ENCODE peak calls at places on chromosomes 11 and 22, in ten cellular contexts. U is BE2C, L is heart left ventricle, E is choroid plexus epithelial cell, M is NB4, P is stomach, K is upper lobe of right lung, Y is cardiac fibroblast, R is OCI-LY7, G is foreskin fibroblast. X is an unnamed sample.

GRCh38 chr11:33492569-33492968 is 208.1 kb downstream of the C11orf91 start:
- DNase-seq in L (no peak), U (no peak), E (no peak), R (no peak), M (no peak), P (no peak), G (no peak), Y (no peak), K (no peak), X (no peak)

GRCh38 chr11:120031156-120031555 is 106.8 kb downstream of the TRIM29 start:
- DNase-seq in Y (no peak), E (no peak), R (no peak), M (no peak), K (no peak), P (no peak), U (no peak), G (no peak), L (no peak), X (no peak)

GRCh38 chr11:129937592-129938238 is 42.3 kb upstream of the NFRKB start:
- DNase-seq in R (peak), M (no peak), G (no peak), E (no peak), L (no peak), Y (no peak), P (no peak), K (no peak), U (no peak), X (peak)

GRCh38 chr11:46367244-46367915 is 14.1 kb upstream of the MDK start:
- DNase-seq in G (peak), U (peak), E (peak), P (peak), Y (peak), M (peak), R (peak), K (peak), L (peak), X (no peak)

GRCh38 chr22:19066531-19067271 is 55.5 kb downstream of the DGCR2 start:
- DNase-seq in U (no peak), G (peak), P (no peak), K (no peak), E (peak), M (no peak), L (no peak), R (no peak), Y (peak), X (peak)

GRCh38 chr11:103652013-103652412 is 384.4 kb upstream of the DDI1 start:
- DNase-seq in P (no peak), U (no peak), K (no peak), G (peak), L (no peak), R (no peak), Y (peak), E (no peak), M (no peak), X (no peak)

GRCh38 chr11:36034572-36035331 is 90.9 kb downstream of the LDLRAD3 start:
- DNase-seq in Y (peak), M (no peak), P (no peak), K (no peak), R (no peak), G (peak), E (peak), L (no peak), U (no peak), X (peak)

GRCh38 chr22:37503850-37504249 is 15.4 kb downstream of the CARD10 start:
- DNase-seq in M (peak), U (no peak), Y (no peak), K (peak), G (peak), L (peak), P (peak), E (no peak), R (no peak), X (no peak)

GRCh38 chr11:70064011-70064725 is 13.9 kb upstream of the ANO1 start:
- DNase-seq in M (no peak), U (no peak), E (no peak), P (no peak), Y (no peak), L (no peak), G (no peak), K (no peak), R (no peak), X (no peak)

GRCh38 chr11:111977141-111978027 is 40.2 kb downstream of the DIXDC1 start:
- DNase-seq in U (peak), L (peak), G (peak), Y (peak), P (peak), M (no peak), K (peak), R (no peak), E (peak), X (no peak)

GRCh38 chr11:15930442-15931025 is 425.8 kb downstream of the SOX6 start:
- DNase-seq in E (no peak), U (no peak), K (no peak), G (no peak), M (no peak), P (no peak), R (no peak), L (no peak), Y (no peak), X (no peak)

GRCh38 chr22:19179472-19180048 is 1.0 kb upstream of the SLC25A1 start:
- DNase-seq in L (peak), M (peak), Y (peak), P (peak), K (peak), R (peak), U (peak), G (peak), E (peak), X (peak)

GRCh38 chr11:72421351-72421750 is 13.0 kb downstream of the CLPB start:
- DNase-seq in G (no peak), R (no peak), E (no peak), U (no peak), M (no peak), P (no peak), L (no peak), Y (no peak), K (no peak), X (no peak)

GRCh38 chr22:39574779-39575551 is 4.4 kb downstream of the CACNA1I start:
- DNase-seq in G (peak), Y (peak), L (no peak), R (no peak), P (no peak), E (peak), K (no peak), M (peak), U (peak), X (peak)

GRCh38 chr11:43548921-43549320 is 131.6 kb upstream of the HSD17B12 start:
- DNase-seq in U (no peak), R (no peak), P (no peak), M (no peak), G (no peak), L (no peak), K (no peak), E (no peak), Y (no peak), X (no peak)

GRCh38 chr22:40444483-40444787 is 74.0 kb downstream of the SGSM3 start:
- DNase-seq in L (no peak), M (no peak), P (no peak), U (no peak), R (no peak), E (no peak), Y (no peak), G (no peak), K (no peak), X (no peak)

GRCh38 chr22:37633082-37633692 is 6.3 kb upstream of the SH3BP1 start:
- DNase-seq in E (no peak), L (no peak), K (no peak), U (no peak), R (no peak), G (no peak), Y (no peak), P (no peak), M (peak), X (no peak)

GRCh38 chr11:93522448-93522847 is 20.7 kb downstream of the SMCO4 start:
- DNase-seq in P (no peak), E (no peak), M (no peak), G (no peak), Y (no peak), U (no peak), L (no peak), R (no peak), K (no peak), X (no peak)

GRCh38 chr11:20599424-20600346 is at the start of gene SLC6A5:
- DNase-seq in E (peak), M (peak), P (no peak), R (peak), G (peak), L (no peak), K (peak), U (no peak), Y (peak), X (peak)

GRCh38 chr11:20598487-20598886 is 921 bp upstream of the SLC6A5 start:
- DNase-seq in R (no peak), U (no peak), L (no peak), G (no peak), Y (no peak), E (no peak), K (no peak), M (no peak), P (no peak), X (no peak)

GRCh38 chr11:20597924-20598484 is 1.4 kb upstream of the SLC6A5 start:
- DNase-seq in U (no peak), G (no peak), M (no peak), R (no peak), Y (no peak), L (no peak), E (no peak), P (no peak), K (no peak), X (no peak)

GRCh38 chr11:20604295-20604803 is 4.9 kb downstream of the SLC6A5 start:
- DNase-seq in M (no peak), P (no peak), R (no peak), Y (no peak), L (no peak), G (no peak), K (no peak), E (no peak), U (no peak), X (no peak)

GRCh38 chr11:20601221-20601914 is 2.0 kb downstream of the SLC6A5 start:
- DNase-seq in M (no peak), P (no peak), R (no peak), U (no peak), Y (no peak), G (no peak), E (no peak), L (no peak), K (no peak), X (no peak)
- H3K4me3 ChIP-seq in M (no peak), P (no peak), R (no peak), U (no peak), Y (no peak), G (no peak), E (no peak), L (no peak), K (no peak), X (no peak)

GRCh38 chr22:16962501-16962900 is 45.5 kb downstream of the GAB4 start:
- DNase-seq in P (no peak), L (no peak), M (no peak), E (no peak), G (no peak), U (no peak), K (no peak), R (no peak), Y (no peak), X (no peak)
- H3K4me3 ChIP-seq in P (no peak), L (no peak), M (no peak), E (no peak), G (no peak), U (no peak), K (no peak), R (no peak), Y (no peak), X (no peak)

GRCh38 chr22:43789452-43789851 is 22.7 kb downstream of the EFCAB6 start:
- DNase-seq in U (peak), E (peak), G (peak), L (no peak), P (no peak), Y (peak), K (no peak), M (no peak), R (no peak), X (peak)
- H3K4me3 ChIP-seq in U (no peak), E (no peak), G (no peak), L (no peak), P (no peak), Y (no peak), K (no peak), M (no peak), R (no peak), X (no peak)

GRCh38 chr11:210122-210802 is 2.8 kb downstream of the RIC8A start:
- DNase-seq in Y (peak), M (no peak), L (no peak), K (peak), P (peak), U (no peak), G (peak), R (no peak), E (peak), X (peak)
- H3K4me3 ChIP-seq in Y (peak), M (peak), L (no peak), K (peak), P (peak), U (no peak), G (peak), R (peak), E (peak), X (peak)

GRCh38 chr11:85718126-85718943 is 32.3 kb upstream of the CCDC89 start:
- DNase-seq in K (no peak), M (no peak), L (no peak), G (peak), P (no peak), Y (peak), E (no peak), R (no peak), U (no peak), X (no peak)
- H3K4me3 ChIP-seq in K (peak), M (no peak), L (peak), G (peak), P (peak), Y (peak), E (no peak), R (no peak), U (no peak), X (peak)